ENCODE peak calls at places on chromosome 5, in nine cellular contexts. E is hippocampal formation, V is ELR, C is NCI-H460, F is HEK293T, R is astrocyte of the cerebellum, P is uterus, I is EL, A is WERI-Rb-1. Q is an unnamed sample.
A peak's percentile ranks its signal among the peaks of the same experiment; 100 is the strongest.

GRCh38 chr5:56552612-56553268 is 262.6 kb upstream of the MAP3K1 start:
- DNase-seq in E (no peak), V (no peak), C (no peak), F (no peak), R (no peak), P (no peak), I (no peak), A (no peak), Q (no peak)

GRCh38 chr5:65261499-65261898 is 220.2 kb downstream of the ADAMTS6 start:
- DNase-seq in E (no peak), V (no peak), C (no peak), F (no peak), R (no peak), P (no peak), I (no peak), A (no peak), Q (no peak)

GRCh38 chr5:50717615-50718014 is 51.2 kb downstream of the PARP8 start:
- DNase-seq in E (no peak), V (no peak), C (no peak), F (no peak), R (no peak), P (no peak), I (no peak), A (no peak), Q (no peak)

GRCh38 chr5:65623482-65623881 is 651 bp downstream of the TRIM23 start:
- DNase-seq in E (no peak), V (peak; percentile 10), C (no peak), F (no peak), R (no peak), P (no peak), I (no peak), A (no peak), Q (no peak)

GRCh38 chr5:179253730-179254129 is 91.5 kb downstream of the ADAMTS2 start:
- DNase-seq in E (no peak), V (no peak), C (no peak), F (no peak), R (no peak), P (peak; percentile 1), I (no peak), A (no peak), Q (no peak)

GRCh38 chr5:180646963-180647305 is 2.5 kb downstream of the FLT4 start:
- DNase-seq in E (no peak), V (no peak), C (no peak), F (no peak), R (no peak), P (no peak), I (no peak), A (no peak), Q (no peak)

GRCh38 chr5:161549106-161549505 is 2.6 kb upstream of the GABRB2 start:
- DNase-seq in E (no peak), V (no peak), C (no peak), F (no peak), R (peak; percentile 6), P (no peak), I (no peak), A (no peak), Q (no peak)

GRCh38 chr5:40307920-40308319 is 371.8 kb upstream of the PTGER4 start:
- DNase-seq in E (no peak), V (no peak), C (no peak), F (no peak), R (no peak), P (no peak), I (no peak), A (no peak), Q (no peak)

GRCh38 chr5:122263352-122264030 is 48.5 kb upstream of the SNCAIP start:
- DNase-seq in E (no peak), V (peak; percentile 28), C (no peak), F (no peak), R (no peak), P (no peak), I (peak; percentile 59), A (no peak), Q (no peak)

Q was measured in CD4-positive, alpha-beta T cell.